ENCODE peak calls at places on chromosomes 13 and 19, in five cellular contexts. C is cardiac muscle cell, I is right lobe of liver, U is uterus, Z is PC-3. J is an unnamed sample.

GRCh38 chr19:30256510-30256850 is 115.7 kb upstream of the ZNF536 start:
- DNase-seq in I (no peak), Z (no peak), C (no peak), U (no peak), J (no peak)

GRCh38 chr13:89497658-89498057 is 1826.5 kb downstream of the SLITRK5 start:
- DNase-seq in C (no peak), I (no peak), Z (no peak), U (no peak), J (no peak)

GRCh38 chr19:35351441-35352176 is 3.9 kb downstream of the FFAR1 start:
- DNase-seq in C (no peak), Z (no peak), U (no peak), I (peak; percentile 43), J (no peak)

GRCh38 chr19:13644648-13645047 is 119.7 kb upstream of the MRI1 start:
- DNase-seq in Z (no peak), I (no peak), C (no peak), U (no peak), J (no peak)

GRCh38 chr19:31177230-31177629 is 172.0 kb downstream of the TSHZ3 start:
- DNase-seq in I (no peak), Z (no peak), C (peak; percentile 3), U (no peak), J (no peak)

GRCh38 chr13:108005231-108005630 is 210.1 kb downstream of the LIG4 start:
- DNase-seq in Z (no peak), I (no peak), C (no peak), U (no peak), J (no peak)

GRCh38 chr13:110405597-110406450 is 98.7 kb downstream of the COL4A2 start:
- DNase-seq in I (no peak), Z (no peak), U (no peak), C (no peak), J (peak; percentile 71)

GRCh38 chr19:45160870-45161714 is at the start of gene NKPD1:
- DNase-seq in U (no peak), Z (peak; percentile 58), C (no peak), I (no peak), J (no peak)

GRCh38 chr19:34241513-34242337 is 12.6 kb upstream of the GARRE1 start:
- DNase-seq in I (no peak), C (no peak), U (no peak), Z (peak; percentile 55), J (no peak)

GRCh38 chr19:55567708-55568328 is 12.8 kb downstream of the ZNF579 start:
- DNase-seq in C (no peak), U (no peak), Z (no peak), I (no peak), J (no peak)

GRCh38 chr13:100633461-100633860 is 41.1 kb downstream of the TMTC4 start:
- DNase-seq in Z (peak; percentile 88), I (no peak), U (no peak), C (peak; percentile 60), J (peak; percentile 46)

GRCh38 chr19:1122972-1123363 is 19.2 kb downstream of the GPX4 start:
- DNase-seq in Z (peak; percentile 76), U (peak; percentile 70), C (peak; percentile 86), I (no peak), J (peak; percentile 83)

GRCh38 chr13:30376426-30377311 is 45.6 kb upstream of the UBE2L5 start:
- DNase-seq in Z (peak; percentile 29), C (no peak), U (no peak), I (no peak), J (no peak)
- H3K4me3 ChIP-seq in Z (no peak overlapping the region), C (no peak overlapping the region), U (no peak overlapping the region), I (no peak overlapping the region), J (no peak overlapping the region)

GRCh38 chr19:18428837-18429674 is 8.9 kb downstream of the ISYNA1 start:
- DNase-seq in U (peak; percentile 81), Z (no peak), I (no peak), C (peak; percentile 82), J (peak; percentile 84)
- TF ChIP-seq CTCF in U (no peak), Z (no peak), I (no peak), C (no peak), J (peak; percentile 12)

GRCh38 chr19:38834590-38834989 is 3.0 kb upstream of the ECH1 start:
- DNase-seq in Z (no peak), I (no peak), U (no peak), C (no peak), J (no peak)

GRCh38 chr19:38831142-38831605 is 420 bp downstream of the ECH1 start:
- DNase-seq in I (peak; percentile 96), C (peak; percentile 96), U (peak; percentile 63), Z (peak; percentile 91), J (peak; percentile 98)

GRCh38 chr19:38834104-38834490 is 2.5 kb upstream of the ECH1 start:
- DNase-seq in Z (no peak), I (no peak), U (no peak), C (no peak), J (peak; percentile 22)

GRCh38 chr19:38826856-38827551 is 4.6 kb downstream of the ECH1 start:
- DNase-seq in Z (no peak), I (no peak), C (no peak), U (no peak), J (no peak)

GRCh38 chr19:38830039-38830733 is 1.4 kb downstream of the ECH1 start:
- DNase-seq in I (no peak), Z (peak; percentile 31), C (no peak), U (no peak), J (peak; percentile 66)
- H3K4me3 ChIP-seq in I (peak overlapping the region; percentile 86), Z (peak overlapping the region; percentile 72), C (no peak overlapping the region), U (no peak overlapping the region), J (peak overlapping the region; percentile 70)

GRCh38 chr13:51584731-51585191 is 499 bp downstream of the WDFY2 start:
- DNase-seq in Z (peak; percentile 48), I (peak; percentile 88), U (no peak), C (peak; percentile 58), J (peak; percentile 48)
- TF ChIP-seq CTCF in Z (no peak), I (no peak), U (no peak), C (peak; percentile 13), J (peak; percentile 12)

GRCh38 chr13:71865858-71866172 is 1.2 kb downstream of the DACH1 start:
- DNase-seq in C (peak; percentile 10), U (peak; percentile 14), Z (no peak), I (peak; percentile 47), J (peak; percentile 25)
- H3K4me3 ChIP-seq in C (peak overlapping the region; percentile 92), U (peak overlapping the region; percentile 48), Z (peak overlapping the region; percentile 51), I (peak overlapping the region; percentile 41), J (peak overlapping the region; percentile 80)

GRCh38 chr19:5687360-5688198 is 2.5 kb upstream of the RPL36 start:
- DNase-seq in U (no peak), Z (no peak), I (peak; percentile 49), C (no peak), J (no peak)
- TF ChIP-seq CTCF in U (no peak), Z (no peak), I (no peak), C (no peak), J (no peak)

DNA sequence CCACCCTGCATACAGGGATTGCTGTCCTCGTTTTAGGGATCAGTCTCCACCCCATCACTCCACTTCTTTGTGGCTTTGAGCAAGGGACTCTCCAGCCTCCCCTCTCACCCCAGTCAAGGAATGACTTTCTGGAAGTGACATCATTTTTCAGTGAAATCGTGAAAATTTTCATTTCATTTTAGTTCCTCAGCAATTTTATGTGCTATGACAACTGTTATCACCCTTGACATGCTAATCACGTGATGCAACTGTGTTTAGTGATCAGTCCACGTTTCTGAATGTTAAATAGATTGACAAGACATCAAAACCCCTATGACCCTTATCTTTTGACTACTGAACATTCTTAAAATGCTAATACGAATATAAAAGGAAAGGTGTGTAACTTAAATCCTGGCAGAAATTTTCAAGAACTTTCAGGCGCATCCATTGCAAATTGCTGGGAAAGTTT is 8.0 kb downstream of the C19orf81 start:
- DNase-seq in Z (no peak), C (no peak), I (no peak), U (no peak), J (no peak)
- H3K4me3 ChIP-seq in Z (peak overlapping the region; percentile 45), C (peak overlapping the region; percentile 36), I (no peak overlapping the region), U (no peak overlapping the region), J (no peak overlapping the region)

GRCh38 chr13:113968463-113969310 is 5.2 kb downstream of the C13orf46 start:
- DNase-seq in Z (no peak), C (no peak), U (no peak), I (peak; percentile 41), J (no peak)
- TF ChIP-seq CTCF in Z (no peak), C (no peak), U (no peak), I (no peak), J (no peak)

J was measured in fibroblast of villous mesenchyme.